ENCODE peak calls at places on chromosomes 16 and 17, in six cellular contexts. A is CD8-positive, alpha-beta memory T cell; Y is A549; Q is left ventricle myocardium inferior; F is psoas muscle; X is thyroid gland. W is an unnamed sample.

GRCh38 chr16:177981-178676 is 1.6 kb downstream of the HBA1 start:
- DNase-seq in A (no peak), Y (no peak), Q (no peak), F (no peak), X (no peak), W (no peak)

GRCh38 chr17:48555616-48556533 is 11.0 kb upstream of the HOXB2 start:
- DNase-seq in A (no peak), Y (peak; percentile 62), Q (no peak), F (no peak), X (no peak), W (no peak)

GRCh38 chr16:46961373-46962353 is 11.8 kb downstream of the DNAJA2 start:
- DNase-seq in A (peak; percentile 5), Y (no peak), Q (no peak), F (no peak), X (no peak), W (no peak)

GRCh38 chr17:73742915-73743314 is 98.7 kb upstream of the SDK2 start:
- DNase-seq in A (no peak), Y (no peak), Q (no peak), F (no peak), X (no peak), W (no peak)

GRCh38 chr17:82061047-82061925 is 4.3 kb downstream of the DUS1L start:
- DNase-seq in A (no peak), Y (no peak), Q (no peak), F (peak; percentile 51), X (no peak), W (no peak)

GRCh38 chr17:67983289-67983688 is 13.0 kb downstream of the C17orf58 start:
- DNase-seq in A (no peak), Y (no peak), Q (no peak), F (no peak), X (no peak), W (no peak)

GRCh38 chr16:9042533-9042932 is 48.9 kb upstream of the HAPSTR1 start:
- DNase-seq in A (no peak), Y (no peak), Q (no peak), F (no peak), X (no peak), W (no peak)

GRCh38 chr17:50026901-50027638 is 28.8 kb upstream of the ITGA3 start:
- DNase-seq in A (peak; percentile 72), Y (peak; percentile 91), Q (peak; percentile 84), F (peak; percentile 90), X (peak; percentile 88), W (peak; percentile 78)

GRCh38 chr16:78832100-78832499 is 732.6 kb downstream of the WWOX start:
- DNase-seq in A (no peak), Y (no peak), Q (no peak), F (no peak), X (no peak), W (no peak)

GRCh38 chr16:70715113-70715711 is 29.4 kb upstream of the MTSS2 start:
- DNase-seq in A (no peak), Y (peak; percentile 87), Q (peak; percentile 77), F (peak; percentile 99), X (peak; percentile 98), W (peak; percentile 97)

GRCh38 chr17:58084317-58084981 is 1.2 kb downstream of the DYNLL2 start:
- DNase-seq in A (peak; percentile 41), Y (peak; percentile 61), Q (peak; percentile 55), F (peak; percentile 77), X (peak; percentile 53), W (no peak)

GRCh38 chr16:23491490-23492391 is 18.6 kb downstream of the GGA2 start:
- DNase-seq in A (no peak), Y (no peak), Q (no peak), F (no peak), X (peak; percentile 90), W (no peak)

GRCh38 chr17:81556175-81556691 is 4.1 kb upstream of the FAAP100 start:
- DNase-seq in A (no peak), Y (peak; percentile 64), Q (no peak), F (no peak), X (peak; percentile 42), W (no peak)

GRCh38 chr16:54928016-54928356 is 2.7 kb upstream of the IRX5 start:
- DNase-seq in A (no peak), Y (peak; percentile 27), Q (no peak), F (no peak), X (no peak), W (no peak)

GRCh38 chr17:55479903-55480302 is 31.3 kb downstream of the SMIM36 start:
- DNase-seq in A (no peak), Y (no peak), Q (no peak), F (no peak), X (peak; percentile 73), W (no peak)

GRCh38 chr16:65547799-65548446 is 426.1 kb upstream of the CDH11 start:
- DNase-seq in A (no peak), Y (no peak), Q (no peak), F (no peak), X (no peak), W (peak; percentile 33)

GRCh38 chr17:58121925-58122324 is 26.3 kb upstream of the OR4D1 start:
- DNase-seq in A (peak; percentile 30), Y (peak; percentile 76), Q (no peak), F (no peak), X (no peak), W (no peak)

GRCh38 chr16:49061315-49061714 is 220.3 kb downstream of the CBLN1 start:
- DNase-seq in A (no peak), Y (no peak), Q (peak; percentile 49), F (no peak), X (peak; percentile 68), W (no peak)

GRCh38 chr16:22008215-22009142 is 568 bp downstream of the MOSMO start:
- DNase-seq in A (peak; percentile 6), Y (peak; percentile 16), Q (no peak), F (peak; percentile 66), X (peak; percentile 14), W (no peak)

GRCh38 chr17:1022278-1023024 is 25.5 kb downstream of the TIMM22 start:
- DNase-seq in A (no peak), Y (no peak), Q (peak; percentile 66), F (peak; percentile 75), X (no peak), W (no peak)

GRCh38 chr17:47785538-47786123 is 36.0 kb downstream of the OSBPL7 start:
- DNase-seq in A (no peak), Y (no peak), Q (no peak), F (no peak), X (no peak), W (no peak)

GRCh38 chr16:58500329-58501241 is 642 bp downstream of the NDRG4 start:
- DNase-seq in A (no peak), Y (no peak), Q (no peak), F (peak; percentile 36), X (no peak), W (no peak)

GRCh38 chr16:74297296-74297665 is 667 bp downstream of the PSMD7 start:
- DNase-seq in A (peak; percentile 2), Y (no peak), Q (no peak), F (peak; percentile 55), X (peak; percentile 16), W (no peak)

GRCh38 chr16:67727521-67728485 is 8.7 kb upstream of the GFOD2 start:
- DNase-seq in A (no peak), Y (no peak), Q (no peak), F (no peak), X (no peak), W (no peak)

GRCh38 chr16:53910990-53911389 is 207.0 kb downstream of the FTO start:
- DNase-seq in A (no peak), Y (no peak), Q (no peak), F (no peak), X (peak; percentile 71), W (no peak)

GRCh38 chr16:53913920-53914319 is 210.0 kb downstream of the FTO start:
- DNase-seq in A (no peak), Y (no peak), Q (no peak), F (no peak), X (no peak), W (no peak)

GRCh38 chr16:53912155-53912554 is 208.2 kb downstream of the FTO start:
- DNase-seq in A (peak; percentile 16), Y (no peak), Q (no peak), F (no peak), X (no peak), W (no peak)

GRCh38 chr16:53913082-53913870 is 209.3 kb downstream of the FTO start:
- DNase-seq in A (no peak), Y (peak; percentile 18), Q (no peak), F (no peak), X (peak; percentile 12), W (no peak)

GRCh38 chr16:53911506-53911905 is 207.6 kb downstream of the FTO start:
- DNase-seq in A (no peak), Y (no peak), Q (no peak), F (no peak), X (no peak), W (no peak)
- H3K27ac ChIP-seq in A (no peak overlapping the region), Y (no peak overlapping the region), Q (peak overlapping the region; percentile 53), F (no peak overlapping the region), X (peak overlapping the region; percentile 46), W (no peak overlapping the region)

DNA sequence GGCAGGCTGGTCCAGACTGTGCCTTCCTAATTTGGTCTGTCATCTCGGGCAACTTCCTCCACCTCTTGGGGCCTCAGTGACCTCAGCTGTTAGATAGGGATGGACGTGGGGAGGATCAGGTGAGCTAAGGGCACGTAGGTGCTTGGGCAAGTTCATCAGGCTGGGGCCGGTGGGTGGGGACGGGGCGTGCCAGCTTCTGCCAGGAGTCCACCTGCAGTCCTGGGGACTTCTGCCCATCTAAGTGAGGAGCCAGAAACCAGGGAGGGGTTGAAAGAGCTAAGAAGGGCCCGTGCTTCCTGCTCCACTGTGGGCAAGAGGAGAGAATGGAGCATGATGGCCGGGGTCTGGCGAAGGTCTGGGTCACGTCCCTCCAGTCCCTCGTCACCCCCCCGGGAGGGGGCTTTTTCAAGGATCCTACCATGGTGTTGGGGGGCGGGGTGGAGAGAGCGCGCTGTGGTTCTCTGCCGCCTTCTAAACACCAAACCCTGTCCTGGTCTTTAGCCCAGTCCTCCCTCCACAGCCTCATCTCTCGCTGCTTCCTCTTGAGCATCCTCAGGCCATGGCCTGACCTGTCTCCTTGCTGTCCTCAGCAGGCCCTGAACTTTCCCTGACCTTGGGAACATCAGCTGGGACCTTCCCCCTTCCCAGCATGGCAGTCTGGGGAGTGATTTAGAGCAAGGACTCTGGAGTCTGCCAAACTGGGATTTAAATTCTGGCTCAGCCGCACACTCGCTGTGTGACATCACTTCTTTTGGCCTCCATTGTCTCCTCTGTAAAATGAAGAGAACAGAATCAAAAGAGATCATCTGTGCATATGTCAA is 21.6 kb downstream of the SPNS2 start:
- DNase-seq in A (no peak), Y (no peak), Q (no peak), F (no peak), X (no peak), W (no peak)
- H3K27ac ChIP-seq in A (no peak overlapping the region), Y (no peak overlapping the region), Q (peak overlapping the region; percentile 93), F (peak overlapping the region; percentile 63), X (peak overlapping the region; percentile 68), W (peak overlapping the region; percentile 90)

DNA sequence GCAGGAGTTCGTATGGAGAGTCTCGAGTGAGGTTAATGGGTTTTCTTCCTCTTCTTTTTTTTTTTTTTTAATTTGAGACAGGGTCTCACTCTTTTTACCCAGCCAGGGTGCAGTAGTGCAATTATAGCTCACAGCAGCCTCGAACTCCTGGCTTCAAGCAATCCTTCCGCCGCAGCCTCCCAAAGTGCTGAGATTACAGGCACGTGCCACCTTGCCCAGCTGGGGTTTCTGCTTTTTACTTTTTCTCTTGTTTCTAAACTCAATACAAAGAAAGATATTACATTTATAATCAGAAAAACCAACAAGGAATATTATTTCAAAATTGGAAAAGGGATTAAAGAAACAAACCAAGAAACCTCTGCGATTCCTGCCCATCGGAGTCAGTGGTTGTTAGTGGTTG is 175.9 kb downstream of the SEC14L1 start:
- DNase-seq in A (no peak), Y (no peak), Q (no peak), F (no peak), X (no peak), W (no peak)
- H3K27ac ChIP-seq in A (no peak overlapping the region), Y (peak overlapping the region; percentile 82), Q (no peak overlapping the region), F (peak overlapping the region; percentile 60), X (peak overlapping the region; percentile 92), W (peak overlapping the region; percentile 17)

GRCh38 chr17:62658136-62658535 is 30.7 kb downstream of the MRC2 start:
- DNase-seq in A (no peak), Y (no peak), Q (no peak), F (peak; percentile 6), X (no peak), W (no peak)
- H3K27ac ChIP-seq in A (no peak overlapping the region), Y (no peak overlapping the region), Q (no peak overlapping the region), F (no peak overlapping the region), X (no peak overlapping the region), W (no peak overlapping the region)